ENCODE peak calls at places on chromosomes 11 and 22, in eight cellular contexts. H is mesenchymal stem cell, B is mesendoderm, Z is PC-3, Y is fibroblast of lung, L is Karpas-422, N is neural progenitor cell, E is IMR-90. S is an unnamed sample. For H3K36me3, the result is how much of the 10 kb centered on the place peaks cover.

GRCh38 chr22:37370306-37370979 is 56.8 kb downstream of the ELFN2 start:
- DNase-seq in H (no peak), Z (no peak), L (peak), E (no peak), B (no peak), N (no peak), Y (no peak), S (no peak)

GRCh38 chr11:107018902-107019493 is 722 bp upstream of the GUCY1A2 start:
- DNase-seq in B (peak), Y (peak), N (peak), Z (peak), E (peak), H (peak), L (no peak), S (no peak)

GRCh38 chr11:46668480-46669085 is 31.8 kb downstream of the ARHGAP1 start:
- DNase-seq in H (no peak), L (no peak), Z (no peak), E (no peak), B (no peak), Y (no peak), N (no peak), S (no peak)

GRCh38 chr11:118002541-118003019 is 16.4 kb downstream of the IL10RA start:
- DNase-seq in N (peak), L (no peak), B (peak), H (peak), Z (no peak), E (no peak), Y (peak), S (peak)

GRCh38 chr11:133065847-133066485 is 466.3 kb downstream of the OPCML start:
- DNase-seq in H (no peak), Y (no peak), N (no peak), Z (no peak), L (no peak), B (no peak), E (no peak), S (no peak)

GRCh38 chr11:17593466-17594245 is 46.6 kb downstream of the OTOG start:
- DNase-seq in L (no peak), Z (no peak), E (no peak), H (no peak), B (no peak), Y (no peak), N (no peak), S (no peak)

GRCh38 chr22:38694049-38694448 is 6.7 kb downstream of the JOSD1 start:
- DNase-seq in Y (no peak), N (no peak), E (no peak), B (no peak), H (peak), Z (no peak), L (no peak), S (no peak)

GRCh38 chr11:133947298-133947905 is 9.4 kb downstream of the IGSF9B start:
- DNase-seq in B (peak), Z (peak), L (peak), Y (peak), N (peak), H (peak), E (peak), S (no peak)

GRCh38 chr11:115699733-115700132 is 195.5 kb upstream of the CADM1 start:
- DNase-seq in H (no peak), Z (no peak), B (no peak), L (no peak), E (peak), N (no peak), Y (peak), S (no peak)

GRCh38 chr11:9692696-9693095 is 28.8 kb downstream of the SWAP70 start:
- DNase-seq in H (no peak), L (peak), Y (no peak), N (no peak), Z (no peak), B (no peak), E (no peak), S (no peak)

GRCh38 chr11:61885166-61885778 is 6.1 kb downstream of the FADS3 start:
- DNase-seq in B (peak), L (no peak), Z (no peak), E (no peak), N (peak), H (peak), Y (no peak), S (no peak)

GRCh38 chr11:94519478-94520084 is 7.3 kb downstream of the C11orf97 start:
- DNase-seq in E (peak), Z (peak), H (peak), L (peak), N (peak), B (no peak), Y (peak), S (peak)

GRCh38 chr11:105100206-105100605 is 39.4 kb downstream of the CARD18 start:
- DNase-seq in N (no peak), Y (no peak), E (no peak), B (peak), Z (peak), L (no peak), H (peak), S (no peak)

DNA sequence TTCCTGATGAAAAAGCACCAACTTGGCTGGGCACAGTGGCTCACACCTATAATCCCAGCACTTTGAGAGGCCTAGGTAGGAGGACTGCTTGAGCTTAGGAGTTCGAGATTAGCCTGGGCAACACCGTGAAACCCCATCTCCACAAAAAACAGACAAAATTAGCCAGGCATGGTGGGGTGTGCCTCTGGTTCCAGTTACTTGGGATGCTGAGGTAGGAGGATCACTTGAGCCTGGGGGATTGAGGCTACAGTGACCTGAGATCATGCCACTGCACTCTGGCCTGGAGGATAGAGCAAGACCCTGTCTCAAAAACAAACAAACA is 3.0 kb downstream of the HPS4 start:
- DNase-seq in E (no peak), N (no peak), Y (no peak), H (no peak), L (no peak), B (no peak), Z (no peak), S (no peak)
- H3K4me3 ChIP-seq in E (no peak), N (peak), Y (no peak), H (no peak), L (peak), B (no peak), Z (peak), S (peak)

GRCh38 chr11:74492084-74492483 is 1.4 kb downstream of the LIPT2 start:
- DNase-seq in L (no peak), E (no peak), H (no peak), N (no peak), B (peak), Z (peak), Y (no peak), S (no peak)
- H3K9ac ChIP-seq in L (peak), E (no peak), H (peak), N (no peak), B (peak), Z (peak), Y (no peak), S (no peak)

GRCh38 chr11:68925613-68926012 is 21.9 kb downstream of the IGHMBP2 start:
- DNase-seq in Y (no peak), L (no peak), E (no peak), B (peak), H (no peak), Z (no peak), N (no peak), S (no peak)
- H3K36me3 ChIP-seq in Y (under half), L (under half), E (under half), B (under half), H (half or more), Z (half or more), N (under half), S (half or more)

GRCh38 chr11:62996271-62996670 is 11.5 kb upstream of the SLC22A6 start:
- DNase-seq in Z (no peak), H (no peak), B (no peak), E (no peak), L (no peak), N (no peak), Y (no peak), S (no peak)

GRCh38 chr11:62994775-62995174 is 10.0 kb upstream of the SLC22A6 start:
- DNase-seq in Y (no peak), Z (no peak), H (no peak), E (no peak), B (no peak), L (no peak), N (no peak), S (no peak)

GRCh38 chr11:62999649-63000048 is 14.9 kb upstream of the SLC22A6 start:
- DNase-seq in Y (no peak), N (no peak), L (no peak), Z (peak), B (no peak), E (no peak), H (no peak), S (no peak)

GRCh38 chr11:62999156-62999555 is 14.4 kb upstream of the SLC22A6 start:
- DNase-seq in L (no peak), Y (no peak), Z (no peak), E (no peak), H (no peak), N (no peak), B (no peak), S (no peak)
- H3K4me3 ChIP-seq in L (no peak), Y (no peak), Z (no peak), E (no peak), H (no peak), N (no peak), B (no peak), S (no peak)

DNA sequence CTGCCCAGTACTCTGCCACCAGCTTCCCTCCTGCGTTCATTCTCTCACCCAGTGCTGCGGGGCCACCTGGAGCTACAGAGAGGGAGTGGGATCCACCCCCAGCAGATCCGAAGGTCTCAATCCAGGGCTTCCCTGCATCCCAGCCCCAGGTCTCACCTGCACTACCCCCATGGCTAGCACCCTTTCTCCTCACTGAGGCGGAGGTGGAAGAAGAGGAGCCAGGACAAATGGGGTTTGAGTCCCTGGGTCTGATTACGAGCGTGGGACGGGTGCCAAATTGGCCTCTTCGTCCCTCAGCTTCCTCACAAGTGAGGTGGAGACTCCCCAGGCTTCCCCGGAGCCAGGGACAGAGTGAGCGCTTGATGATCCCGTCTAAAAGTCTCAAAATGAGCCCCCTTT is 64.2 kb downstream of the NFAM1 start:
- DNase-seq in B (no peak), E (no peak), Z (peak), H (no peak), Y (no peak), L (no peak), N (no peak), S (no peak)
- H3K9ac ChIP-seq in B (peak), E (no peak), Z (no peak), H (no peak), Y (no peak), L (no peak), N (no peak), S (no peak)

GRCh38 chr11:125407046-125407445 is 89.0 kb downstream of the FEZ1 start:
- DNase-seq in Z (peak), Y (no peak), E (no peak), L (peak), H (no peak), B (no peak), N (no peak), S (no peak)
- H3K36me3 ChIP-seq in Z (under half), Y (under half), E (under half), L (under half), H (under half), B (under half), N (under half), S (under half)

GRCh38 chr11:22491826-22492225 is 133.8 kb downstream of the FANCF start:
- DNase-seq in N (peak), E (peak), H (no peak), Y (no peak), B (peak), L (no peak), Z (no peak), S (peak)
- H3K4me3 ChIP-seq in N (no peak), E (no peak), H (peak), Y (no peak), B (no peak), L (no peak), Z (no peak), S (peak)